ENCODE peak calls at places on chromosome 4, in eight cellular contexts. T is PC-3; V is Karpas-422; E is mesendoderm; P is upper lobe of right lung; Z is stimulated activated CD4-positive, alpha-beta T cell treated with anti-CD3 and anti-CD28 coated beads, Interleukin-15, amount 100 ng/mL, for 1 hour; H is effector CD4-positive, alpha-beta T cell; I is KBM-7. J is an unnamed sample.

GRCh38 chr4:71487324-71487677 is 148.5 kb downstream of the SLC4A4 start:
- DNase-seq in V (no peak), P (no peak), Z (no peak), E (peak), T (no peak), I (no peak), H (no peak), J (peak)

GRCh38 chr4:78061939-78062603 is 4.9 kb downstream of the FRAS1 start:
- DNase-seq in Z (no peak), T (no peak), I (no peak), P (no peak), E (no peak), H (no peak), V (no peak), J (no peak)

GRCh38 chr4:26273308-26273980 is 47.4 kb upstream of the RBPJ start:
- DNase-seq in T (no peak), P (no peak), I (peak), V (no peak), Z (no peak), H (no peak), E (peak), J (peak)

GRCh38 chr4:147901886-147902285 is 170.0 kb downstream of the ARHGAP10 start:
- DNase-seq in I (no peak), T (no peak), E (no peak), P (no peak), V (no peak), H (no peak), Z (no peak), J (no peak)

GRCh38 chr4:95889662-95890061 is 49.8 kb downstream of the PDHA2 start:
- DNase-seq in H (no peak), I (no peak), E (peak), P (no peak), T (peak), Z (no peak), V (no peak), J (no peak)

GRCh38 chr4:8192748-8193738 is 6.0 kb upstream of the SH3TC1 start:
- DNase-seq in H (no peak), E (no peak), Z (no peak), T (peak), P (no peak), I (peak), V (peak), J (no peak)

GRCh38 chr4:3611778-3612177 is 79.6 kb upstream of the LRPAP1 start:
- DNase-seq in I (no peak), T (no peak), E (no peak), P (peak), V (no peak), H (no peak), Z (no peak), J (peak)

GRCh38 chr4:56857601-56858301 is 36.2 kb upstream of the SPINK2 start:
- DNase-seq in Z (no peak), E (no peak), I (no peak), H (no peak), T (no peak), V (no peak), P (no peak), J (no peak)

GRCh38 chr4:184451726-184452125 is 22.6 kb downstream of the IRF2 start:
- DNase-seq in I (peak), T (no peak), H (no peak), P (no peak), E (no peak), Z (no peak), V (no peak), J (no peak)

J was measured in H7.